ENCODE peak calls at places on chromosome 20, in nine cellular contexts. One of them, this sample, is unnamed.

GRCh38 chr20:53408728-53409157 is 184.9 kb downstream of the ZNF217 start:
- DNase-seq in spleen: no peak
- DNase-seq in A549: no peak
- DNase-seq in fibroblast of the aortic adventitia: no peak
- DNase-seq in astrocyte of the cerebellum: no peak
- DNase-seq in A673: peak; percentile 18
- DNase-seq in choroid plexus epithelial cell: peak; percentile 11
- DNase-seq in PC-9: no peak
- DNase-seq in pancreas: no peak
- DNase-seq in this sample: no peak

GRCh38 chr20:46600286-46600752 is 49.9 kb upstream of the OCSTAMP start:
- DNase-seq in spleen: no peak
- DNase-seq in A549: no peak
- DNase-seq in fibroblast of the aortic adventitia: no peak
- DNase-seq in astrocyte of the cerebellum: no peak
- DNase-seq in A673: no peak
- DNase-seq in choroid plexus epithelial cell: no peak
- DNase-seq in PC-9: no peak
- DNase-seq in pancreas: no peak
- DNase-seq in this sample: no peak

GRCh38 chr20:54174452-54175175 is 828 bp upstream of the CYP24A1 start:
- DNase-seq in spleen: no peak
- DNase-seq in A549: peak; percentile 87
- DNase-seq in fibroblast of the aortic adventitia: no peak
- DNase-seq in astrocyte of the cerebellum: no peak
- DNase-seq in A673: no peak
- DNase-seq in choroid plexus epithelial cell: no peak
- DNase-seq in PC-9: no peak
- DNase-seq in pancreas: no peak
- DNase-seq in this sample: no peak

GRCh38 chr20:43778375-43778774 is 51.6 kb upstream of the GTSF1L start:
- DNase-seq in spleen: no peak
- DNase-seq in A549: peak; percentile 27
- DNase-seq in fibroblast of the aortic adventitia: peak; percentile 3
- DNase-seq in astrocyte of the cerebellum: no peak
- DNase-seq in A673: no peak
- DNase-seq in choroid plexus epithelial cell: no peak
- DNase-seq in PC-9: no peak
- DNase-seq in pancreas: no peak
- DNase-seq in this sample: no peak

GRCh38 chr20:5001174-5002076 is at the start of gene SLC23A2:
- DNase-seq in spleen: peak; percentile 93
- DNase-seq in A549: peak; percentile 31
- DNase-seq in fibroblast of the aortic adventitia: no peak
- DNase-seq in astrocyte of the cerebellum: no peak
- DNase-seq in A673: peak; percentile 59
- DNase-seq in choroid plexus epithelial cell: no peak
- DNase-seq in PC-9: peak; percentile 45
- DNase-seq in pancreas: peak; percentile 42
- DNase-seq in this sample: no peak

GRCh38 chr20:38804243-38804642 is 1.3 kb upstream of the PPP1R16B start:
- DNase-seq in spleen: no peak
- DNase-seq in A549: no peak
- DNase-seq in fibroblast of the aortic adventitia: no peak
- DNase-seq in astrocyte of the cerebellum: no peak
- DNase-seq in A673: no peak
- DNase-seq in choroid plexus epithelial cell: no peak
- DNase-seq in PC-9: no peak
- DNase-seq in pancreas: no peak
- DNase-seq in this sample: no peak

GRCh38 chr20:36717657-36718056 is 28.2 kb downstream of the NDRG3 start:
- DNase-seq in spleen: no peak
- DNase-seq in A549: peak; percentile 21
- DNase-seq in fibroblast of the aortic adventitia: peak; percentile 7
- DNase-seq in astrocyte of the cerebellum: no peak
- DNase-seq in A673: peak; percentile 25
- DNase-seq in choroid plexus epithelial cell: peak; percentile 10
- DNase-seq in PC-9: no peak
- DNase-seq in pancreas: no peak
- DNase-seq in this sample: peak; percentile 15

GRCh38 chr20:48610996-48611395 is 216.8 kb downstream of the PREX1 start:
- DNase-seq in spleen: no peak
- DNase-seq in A549: no peak
- DNase-seq in fibroblast of the aortic adventitia: no peak
- DNase-seq in astrocyte of the cerebellum: no peak
- DNase-seq in A673: no peak
- DNase-seq in choroid plexus epithelial cell: no peak
- DNase-seq in PC-9: no peak
- DNase-seq in pancreas: no peak
- DNase-seq in this sample: no peak

GRCh38 chr20:878511-879307 is 37.4 kb downstream of the ANGPT4 start:
- DNase-seq in spleen: peak; percentile 18
- DNase-seq in A549: no peak
- DNase-seq in fibroblast of the aortic adventitia: peak; percentile 41
- DNase-seq in astrocyte of the cerebellum: peak; percentile 8
- DNase-seq in A673: peak; percentile 40
- DNase-seq in choroid plexus epithelial cell: peak; percentile 28
- DNase-seq in PC-9: no peak
- DNase-seq in pancreas: no peak
- DNase-seq in this sample: peak; percentile 49

GRCh38 chr20:41362748-41363140 is 3.9 kb downstream of the EMILIN3 start:
- DNase-seq in spleen: no peak
- DNase-seq in A549: no peak
- DNase-seq in fibroblast of the aortic adventitia: no peak
- DNase-seq in astrocyte of the cerebellum: no peak
- DNase-seq in A673: no peak
- DNase-seq in choroid plexus epithelial cell: no peak
- DNase-seq in PC-9: no peak
- DNase-seq in pancreas: no peak
- DNase-seq in this sample: no peak

GRCh38 chr20:7161690-7162089 is 394.2 kb downstream of the BMP2 start:
- DNase-seq in spleen: no peak
- DNase-seq in A549: peak; percentile 9
- DNase-seq in fibroblast of the aortic adventitia: peak; percentile 36
- DNase-seq in astrocyte of the cerebellum: peak; percentile 9
- DNase-seq in A673: peak; percentile 2
- DNase-seq in choroid plexus epithelial cell: peak; percentile 67
- DNase-seq in PC-9: no peak
- DNase-seq in pancreas: no peak
- DNase-seq in this sample: peak; percentile 45

GRCh38 chr20:3045042-3045815 is 623 bp upstream of the MRPS26 start:
- DNase-seq in spleen: no peak
- DNase-seq in A549: no peak
- DNase-seq in fibroblast of the aortic adventitia: peak; percentile 72
- DNase-seq in astrocyte of the cerebellum: peak; percentile 34
- DNase-seq in A673: no peak
- DNase-seq in choroid plexus epithelial cell: peak; percentile 95
- DNase-seq in PC-9: peak; percentile 50
- DNase-seq in pancreas: no peak
- DNase-seq in this sample: no peak

GRCh38 chr20:55714082-55714481 is 291.2 kb downstream of the CBLN4 start:
- DNase-seq in spleen: no peak
- DNase-seq in A549: no peak
- DNase-seq in fibroblast of the aortic adventitia: no peak
- DNase-seq in astrocyte of the cerebellum: no peak
- DNase-seq in A673: no peak
- DNase-seq in choroid plexus epithelial cell: no peak
- DNase-seq in PC-9: no peak
- DNase-seq in pancreas: no peak
- DNase-seq in this sample: no peak

GRCh38 chr20:38060536-38060935 is 27.0 kb downstream of the RPRD1B start:
- DNase-seq in spleen: no peak
- DNase-seq in A549: no peak
- DNase-seq in fibroblast of the aortic adventitia: peak; percentile 5
- DNase-seq in astrocyte of the cerebellum: peak; percentile 27
- DNase-seq in A673: peak; percentile 15
- DNase-seq in choroid plexus epithelial cell: peak; percentile 85
- DNase-seq in PC-9: no peak
- DNase-seq in pancreas: no peak
- DNase-seq in this sample: no peak

GRCh38 chr20:62952373-62953166 is at the start of gene SLC17A9:
- DNase-seq in spleen: peak; percentile 94
- DNase-seq in A549: no peak
- DNase-seq in fibroblast of the aortic adventitia: no peak
- DNase-seq in astrocyte of the cerebellum: no peak
- DNase-seq in A673: no peak
- DNase-seq in choroid plexus epithelial cell: no peak
- DNase-seq in PC-9: no peak
- DNase-seq in pancreas: peak; percentile 60
- DNase-seq in this sample: no peak
- TF ChIP-seq CTCF in spleen: peak; percentile 35
- TF ChIP-seq CTCF in A549: no peak
- TF ChIP-seq CTCF in fibroblast of the aortic adventitia: no peak
- TF ChIP-seq CTCF in astrocyte of the cerebellum: no peak
- TF ChIP-seq CTCF in A673: no peak
- TF ChIP-seq CTCF in choroid plexus epithelial cell: no peak
- TF ChIP-seq CTCF in PC-9: no peak
- TF ChIP-seq CTCF in pancreas: no peak
- TF ChIP-seq CTCF in this sample: no peak

DNA sequence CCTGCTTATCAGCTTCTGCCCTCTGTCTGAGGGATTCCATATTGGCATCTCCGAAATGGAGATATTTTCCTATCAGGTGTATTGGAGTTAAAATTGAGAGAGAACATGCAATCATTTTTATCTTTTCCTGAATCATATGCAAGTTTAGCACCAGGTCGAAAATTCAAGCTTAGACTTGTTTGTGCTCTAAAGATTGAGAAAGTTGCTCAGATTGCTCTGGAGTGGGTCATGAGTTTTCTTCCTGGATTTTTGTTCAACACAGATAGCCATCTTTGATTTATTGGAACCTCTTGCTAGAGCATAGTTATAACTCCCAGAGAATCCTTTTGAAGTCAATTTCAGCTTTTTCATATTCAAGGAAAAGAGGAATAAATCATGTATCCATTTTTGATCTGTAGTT is 373.5 kb upstream of the FLRT3 start:
- DNase-seq in spleen: no peak
- DNase-seq in A549: no peak
- DNase-seq in fibroblast of the aortic adventitia: no peak
- DNase-seq in astrocyte of the cerebellum: no peak
- DNase-seq in A673: no peak
- DNase-seq in choroid plexus epithelial cell: no peak
- DNase-seq in PC-9: no peak
- DNase-seq in pancreas: no peak
- DNase-seq in this sample: peak; percentile 3
- TF ChIP-seq CTCF in spleen: no peak
- TF ChIP-seq CTCF in A549: no peak
- TF ChIP-seq CTCF in fibroblast of the aortic adventitia: no peak
- TF ChIP-seq CTCF in astrocyte of the cerebellum: no peak
- TF ChIP-seq CTCF in A673: no peak
- TF ChIP-seq CTCF in choroid plexus epithelial cell: no peak
- TF ChIP-seq CTCF in PC-9: no peak
- TF ChIP-seq CTCF in pancreas: no peak
- TF ChIP-seq CTCF in this sample: no peak

GRCh38 chr20:61285152-61285645 is 33.1 kb downstream of the CDH4 start:
- DNase-seq in spleen: no peak
- DNase-seq in A549: no peak
- DNase-seq in fibroblast of the aortic adventitia: no peak
- DNase-seq in astrocyte of the cerebellum: no peak
- DNase-seq in A673: no peak
- DNase-seq in choroid plexus epithelial cell: no peak
- DNase-seq in PC-9: no peak
- DNase-seq in pancreas: no peak
- DNase-seq in this sample: no peak

GRCh38 chr20:61281286-61281795 is 29.3 kb downstream of the CDH4 start:
- DNase-seq in spleen: no peak
- DNase-seq in A549: no peak
- DNase-seq in fibroblast of the aortic adventitia: no peak
- DNase-seq in astrocyte of the cerebellum: no peak
- DNase-seq in A673: no peak
- DNase-seq in choroid plexus epithelial cell: no peak
- DNase-seq in PC-9: no peak
- DNase-seq in pancreas: no peak
- DNase-seq in this sample: no peak

GRCh38 chr20:61287583-61287982 is 35.5 kb downstream of the CDH4 start:
- DNase-seq in spleen: peak; percentile 83
- DNase-seq in A549: no peak
- DNase-seq in fibroblast of the aortic adventitia: no peak
- DNase-seq in astrocyte of the cerebellum: no peak
- DNase-seq in A673: no peak
- DNase-seq in choroid plexus epithelial cell: no peak
- DNase-seq in PC-9: no peak
- DNase-seq in pancreas: no peak
- DNase-seq in this sample: no peak

GRCh38 chr20:61285691-61286090 is 33.6 kb downstream of the CDH4 start:
- DNase-seq in spleen: no peak
- DNase-seq in A549: no peak
- DNase-seq in fibroblast of the aortic adventitia: no peak
- DNase-seq in astrocyte of the cerebellum: no peak
- DNase-seq in A673: no peak
- DNase-seq in choroid plexus epithelial cell: no peak
- DNase-seq in PC-9: no peak
- DNase-seq in pancreas: no peak
- DNase-seq in this sample: no peak

GRCh38 chr20:61284752-61285151 is 32.7 kb downstream of the CDH4 start:
- DNase-seq in spleen: no peak
- DNase-seq in A549: no peak
- DNase-seq in fibroblast of the aortic adventitia: no peak
- DNase-seq in astrocyte of the cerebellum: no peak
- DNase-seq in A673: no peak
- DNase-seq in choroid plexus epithelial cell: no peak
- DNase-seq in PC-9: no peak
- DNase-seq in pancreas: no peak
- DNase-seq in this sample: no peak
- TF ChIP-seq CTCF in spleen: no peak
- TF ChIP-seq CTCF in A549: no peak
- TF ChIP-seq CTCF in fibroblast of the aortic adventitia: no peak
- TF ChIP-seq CTCF in astrocyte of the cerebellum: no peak
- TF ChIP-seq CTCF in A673: no peak
- TF ChIP-seq CTCF in choroid plexus epithelial cell: no peak
- TF ChIP-seq CTCF in PC-9: no peak
- TF ChIP-seq CTCF in pancreas: no peak
- TF ChIP-seq CTCF in this sample: no peak

DNA sequence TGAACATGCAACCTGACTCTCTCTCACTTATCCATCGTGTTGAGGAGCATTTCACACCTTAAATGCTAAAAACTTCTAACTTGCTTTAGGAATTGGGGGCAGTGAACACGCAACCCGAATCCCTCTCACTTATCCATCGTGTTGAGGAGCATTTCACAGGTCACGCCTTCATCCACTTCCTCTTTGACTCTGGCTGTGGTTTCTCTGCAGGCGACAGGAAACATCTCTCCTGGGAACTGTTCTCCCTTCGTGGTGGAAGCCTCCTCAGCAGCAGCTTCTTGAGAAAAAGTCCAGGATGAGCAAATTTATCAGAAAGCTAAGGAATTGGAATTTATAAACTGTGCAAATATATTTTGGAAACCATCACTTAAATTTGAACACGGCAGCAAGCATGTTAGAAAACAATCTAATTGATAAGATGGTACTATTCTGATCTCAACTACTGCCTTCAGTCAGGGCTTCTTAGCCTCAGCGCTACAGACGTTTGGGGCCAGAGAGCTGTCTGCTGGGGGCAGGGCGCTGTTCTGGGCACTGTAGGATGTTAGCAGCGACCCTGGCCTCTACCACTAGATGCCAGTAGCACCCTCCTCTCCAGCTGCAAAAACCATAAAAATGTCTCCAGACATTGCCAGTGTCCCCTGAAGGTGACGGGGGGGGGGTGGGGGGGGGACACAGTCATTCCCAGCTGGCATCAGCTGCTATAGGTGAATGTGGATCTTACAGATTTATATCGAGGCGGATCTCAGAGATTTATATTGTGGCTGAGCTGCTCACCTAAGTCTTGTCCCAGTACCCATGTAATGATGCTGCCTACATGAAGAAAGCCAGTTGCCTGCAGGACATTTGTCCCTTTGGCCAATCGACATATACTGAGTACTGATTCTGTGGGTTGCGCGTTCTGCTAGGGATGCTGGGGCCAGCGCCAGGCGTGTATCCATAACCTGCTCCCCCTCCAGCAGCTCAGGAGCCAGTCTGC is 26.2 kb downstream of the CTCFL start:
- DNase-seq in spleen: no peak
- DNase-seq in A549: peak; percentile 40
- DNase-seq in fibroblast of the aortic adventitia: peak; percentile 30
- DNase-seq in astrocyte of the cerebellum: no peak
- DNase-seq in A673: peak; percentile 46
- DNase-seq in choroid plexus epithelial cell: peak; percentile 23
- DNase-seq in PC-9: no peak
- DNase-seq in pancreas: no peak
- DNase-seq in this sample: peak; percentile 37
- TF ChIP-seq CTCF in spleen: no peak
- TF ChIP-seq CTCF in A549: peak; percentile 45
- TF ChIP-seq CTCF in fibroblast of the aortic adventitia: peak; percentile 72
- TF ChIP-seq CTCF in astrocyte of the cerebellum: peak; percentile 45
- TF ChIP-seq CTCF in A673: peak; percentile 42
- TF ChIP-seq CTCF in choroid plexus epithelial cell: peak; percentile 46
- TF ChIP-seq CTCF in PC-9: peak; percentile 61
- TF ChIP-seq CTCF in pancreas: no peak
- TF ChIP-seq CTCF in this sample: peak; percentile 20